ENCODE peak calls at places on chromosomes 6 and 20, in five cellular contexts. U, N, K, Z and T are unnamed samples.

GRCh38 chr20:6974819-6975218 is 207.3 kb downstream of the BMP2 start:
- DNase-seq in K (peak; percentile 1), Z (no peak), N (no peak), U (no peak), T (no peak)

GRCh38 chr20:41086402-41087324 is 50.7 kb upstream of the PLCG1 start:
- DNase-seq in K (no peak), U (no peak), Z (peak; percentile 41), N (no peak), T (no peak)

GRCh38 chr6:1468126-1468525 is 78.8 kb downstream of the FOXF2 start:
- DNase-seq in K (no peak), Z (no peak), N (no peak), U (no peak), T (no peak)

GRCh38 chr6:111276335-111276734 is 189.0 kb downstream of the SLC16A10 start:
- DNase-seq in N (no peak), U (no peak), Z (peak; percentile 38), K (no peak), T (no peak)

GRCh38 chr20:38520261-38520660 is 47.6 kb downstream of the RALGAPB start:
- DNase-seq in Z (no peak), N (no peak), K (no peak), U (no peak), T (no peak)

GRCh38 chr6:17719323-17720041 is 12.8 kb upstream of the NUP153 start:
- DNase-seq in N (no peak), K (no peak), Z (no peak), U (no peak), T (no peak)

GRCh38 chr6:168394606-168395005 is 46.4 kb upstream of the SMOC2 start:
- DNase-seq in K (no peak), Z (no peak), N (no peak), U (no peak), T (no peak)

GRCh38 chr6:157813191-157813590 is 9.9 kb upstream of the SNX9 start:
- DNase-seq in K (peak; percentile 63), U (peak; percentile 34), N (no peak), Z (peak; percentile 52), T (no peak)

GRCh38 chr6:292506-293184 is 358 bp downstream of the DUSP22 start:
- DNase-seq in U (peak; percentile 81), N (peak; percentile 97), Z (peak; percentile 36), K (peak; percentile 65), T (peak; percentile 84)
- TF ChIP-seq CTCF in U (no peak), N (no peak), Z (peak; percentile 14), K (no peak), T (no peak)

DNA sequence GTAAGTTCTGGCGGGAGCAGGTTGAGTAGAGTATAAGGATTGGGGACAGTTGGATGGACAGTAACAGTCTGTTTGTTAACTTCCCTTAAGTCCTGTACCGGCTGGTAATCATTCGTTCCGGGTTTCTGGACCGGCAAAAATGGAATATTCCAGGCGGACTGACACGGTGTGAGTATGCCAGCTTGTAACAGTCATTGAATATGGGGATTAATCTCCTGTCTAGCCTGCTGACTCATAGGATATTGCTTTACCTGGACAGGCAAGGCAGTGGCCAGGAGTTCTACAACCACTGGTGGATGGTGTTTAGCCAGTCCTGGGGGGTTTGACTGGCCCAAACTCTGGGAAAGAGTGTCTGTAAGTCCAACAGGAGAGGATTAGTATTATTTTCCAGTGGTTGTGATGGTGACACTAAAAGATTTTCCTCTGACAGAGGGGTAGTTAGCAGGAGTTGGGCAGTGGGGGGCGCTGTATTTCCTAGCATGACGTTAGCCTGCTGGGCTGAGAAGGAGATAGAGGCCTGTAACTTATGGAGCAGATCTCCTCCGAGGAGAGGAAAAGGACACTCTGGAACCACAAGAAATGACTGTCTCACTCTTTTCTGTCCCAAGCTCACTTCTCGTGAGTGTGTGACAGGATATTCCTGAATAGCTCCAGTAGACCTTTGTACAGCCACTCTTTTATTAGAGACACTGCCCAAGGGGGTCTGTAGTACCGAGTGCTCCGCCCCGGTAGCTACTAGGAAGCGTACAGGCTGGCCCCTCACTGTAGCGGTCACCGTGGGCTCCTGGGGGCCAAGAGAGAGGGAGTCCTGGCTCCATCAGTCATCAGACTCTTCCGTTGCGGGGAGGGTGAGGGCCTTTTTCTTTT is 152.2 kb downstream of the TRIM27 start:
- DNase-seq in K (no peak), Z (no peak), N (no peak), U (no peak), T (no peak)
- TF ChIP-seq CTCF in K (no peak), Z (no peak), N (peak; percentile 2), U (no peak), T (no peak)

GRCh38 chr6:24855389-24856245 is 56.9 kb upstream of the ARMH2 start:
- DNase-seq in K (peak; percentile 87), N (peak; percentile 87), Z (peak; percentile 89), U (peak; percentile 50), T (peak; percentile 75)
- TF ChIP-seq CTCF in K (peak; percentile 82), N (peak; percentile 73), Z (peak; percentile 92), U (peak; percentile 88), T (peak; percentile 80)

GRCh38 chr6:72521684-72522083 is 100.2 kb upstream of the KCNQ5 start:
- DNase-seq in Z (no peak), N (no peak), K (no peak), U (no peak), T (no peak)

GRCh38 chr6:72519871-72520270 is 102.0 kb upstream of the KCNQ5 start:
- DNase-seq in N (no peak), K (no peak), U (no peak), Z (no peak), T (no peak)

GRCh38 chr6:72525821-72526550 is 95.9 kb upstream of the KCNQ5 start:
- DNase-seq in N (no peak), Z (no peak), K (peak; percentile 38), U (no peak), T (no peak)

GRCh38 chr6:72524011-72524645 is 97.7 kb upstream of the KCNQ5 start:
- DNase-seq in N (peak; percentile 18), K (no peak), U (no peak), Z (no peak), T (no peak)

DNA sequence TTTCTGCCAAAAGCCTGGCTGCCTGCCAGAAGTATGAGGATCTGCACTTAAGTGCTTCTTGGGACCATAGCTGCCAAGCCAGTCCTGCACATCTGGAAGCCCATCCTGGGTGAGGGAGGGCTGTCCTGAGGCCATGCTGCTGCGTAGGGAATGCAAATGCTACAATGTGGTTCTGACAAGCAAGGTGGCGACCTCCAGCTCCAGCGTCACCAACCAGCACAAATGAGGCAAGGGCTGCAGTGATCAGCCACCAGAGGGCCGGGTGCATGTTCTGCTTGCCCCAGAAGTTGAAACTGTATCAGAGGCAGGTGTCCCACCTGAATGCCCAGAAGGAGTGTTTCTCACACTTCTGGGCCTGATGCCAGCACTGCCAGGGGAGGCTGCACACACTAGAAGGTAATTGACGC is 99.1 kb upstream of the KCNQ5 start:
- DNase-seq in N (peak; percentile 52), Z (no peak), K (no peak), U (no peak), T (no peak)
- TF ChIP-seq CTCF in N (peak; percentile 47), Z (peak; percentile 13), K (no peak), U (no peak), T (peak; percentile 29)

GRCh38 chr6:144283781-144284473 is 1.2 kb upstream of the UTRN start:
- DNase-seq in K (peak; percentile 51), N (no peak), Z (peak; percentile 62), U (no peak), T (no peak)
- TF ChIP-seq CTCF in K (no peak), N (no peak), Z (peak; percentile 46), U (no peak), T (no peak)

DNA sequence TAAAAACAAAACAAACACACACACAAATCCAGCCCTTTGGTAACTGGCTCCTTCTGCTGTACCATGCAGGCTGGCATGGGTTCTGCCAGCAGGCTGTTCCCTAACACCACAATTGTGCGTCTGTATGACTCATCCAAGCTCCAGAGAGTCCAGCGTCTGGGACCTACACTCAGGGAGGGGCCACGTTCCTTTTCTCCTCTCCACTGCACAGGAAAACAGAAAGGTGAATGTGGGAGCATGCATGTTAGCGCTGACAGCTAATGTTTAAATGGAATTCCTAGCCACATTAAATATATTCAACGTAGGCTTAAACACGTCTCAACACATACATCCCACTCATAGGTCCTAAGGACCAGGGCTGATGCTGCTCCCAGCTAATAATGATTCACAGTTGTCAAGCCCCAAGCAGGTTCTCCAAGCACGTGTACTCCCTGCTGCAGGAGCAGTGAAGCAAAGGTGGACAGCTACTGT is 20.7 kb downstream of the MAP1LC3A start:
- DNase-seq in U (peak; percentile 82), K (peak; percentile 89), N (no peak), Z (peak; percentile 87), T (no peak)
- TF ChIP-seq CTCF in U (peak; percentile 63), K (peak; percentile 70), N (no peak), Z (peak; percentile 88), T (no peak)

GRCh38 chr6:36734486-36735060 is 36.9 kb downstream of the RAB44 start:
- DNase-seq in K (no peak), U (no peak), Z (no peak), N (no peak), T (no peak)
- TF ChIP-seq CTCF in K (no peak), U (no peak), Z (no peak), N (no peak), T (no peak)

GRCh38 chr6:117265425-117266266 is at the start of gene VGLL2:
- DNase-seq in Z (peak; percentile 27), K (peak; percentile 77), U (peak; percentile 48), N (no peak), T (peak; percentile 60)
- TF ChIP-seq CTCF in Z (no peak), K (no peak), U (no peak), N (no peak), T (no peak)

DNA sequence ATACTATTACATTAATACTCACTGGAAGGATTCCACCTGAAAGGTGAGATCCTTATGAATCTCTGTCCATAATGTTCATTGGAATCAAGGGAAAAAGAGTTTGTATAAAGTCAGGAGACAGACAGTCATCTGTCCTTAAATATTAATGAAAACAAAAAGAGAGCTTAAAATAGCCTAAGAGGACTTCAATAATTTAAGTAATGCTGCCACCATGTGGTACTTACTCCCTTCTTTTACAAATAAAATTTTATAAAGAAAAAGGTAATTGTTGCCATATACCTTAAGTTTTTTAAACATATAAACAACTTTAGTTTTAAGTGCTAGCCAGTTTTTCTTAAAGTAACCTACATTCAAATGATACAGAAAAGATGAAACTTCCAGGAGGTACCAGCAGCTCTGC is 5.1 kb downstream of the BLOC1S5 start:
- DNase-seq in N (peak; percentile 33), K (peak; percentile 52), U (no peak), Z (peak; percentile 77), T (peak; percentile 27)
- TF ChIP-seq CTCF in N (peak; percentile 4), K (no peak), U (peak; percentile 56), Z (peak; percentile 45), T (peak; percentile 19)

DNA sequence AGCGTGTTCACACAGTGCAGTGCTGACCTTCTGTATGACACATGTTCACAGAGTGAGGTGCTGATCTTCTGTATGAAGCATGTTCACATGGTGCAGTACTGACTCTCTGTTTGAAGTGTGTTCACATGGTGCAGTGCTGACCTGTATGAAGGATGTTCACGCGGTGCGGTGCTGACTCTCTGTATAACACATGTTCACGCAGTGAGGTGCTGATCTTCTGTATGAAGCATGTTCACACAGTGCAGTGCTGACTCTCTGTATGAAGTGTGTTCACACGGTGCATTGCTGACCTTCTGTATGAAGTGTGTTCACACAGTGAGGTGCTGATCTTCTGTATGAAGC is 10.8 kb upstream of the SERPINB1 start:
- DNase-seq in N (no peak), K (no peak), U (no peak), Z (no peak), T (no peak)
- TF ChIP-seq CTCF in N (no peak), K (no peak), U (no peak), Z (no peak), T (no peak)